ENCODE peak calls at places on chromosomes 12 and 14, in five cellular contexts. U is dorsolateral prefrontal cortex, D is fibroblast of the aortic adventitia, N is GM12865, G is AG09319. I is an unnamed sample.
A peak's percentile ranks its signal among the peaks of the same experiment; 100 is the strongest.

GRCh38 chr12:99154264-99154982 is 493.1 kb upstream of the GARIN6 start:
- DNase-seq in U (peak; percentile 65), D (no peak), N (no peak), G (no peak), I (no peak)

GRCh38 chr12:6375269-6376078 is at the start of gene SCNN1A:
- DNase-seq in U (no peak), D (no peak), N (no peak), G (no peak), I (no peak)

GRCh38 chr12:131074221-131075083 is 120.7 kb downstream of the ADGRD1 start:
- DNase-seq in U (peak; percentile 20), D (peak; percentile 27), N (peak; percentile 40), G (no peak), I (peak; percentile 84)

GRCh38 chr14:22977684-22978486 is 4.5 kb downstream of the AJUBA start:
- DNase-seq in U (no peak), D (peak; percentile 84), N (no peak), G (no peak), I (peak; percentile 44)

GRCh38 chr12:62536546-62536945 is 69.9 kb downstream of the MON2 start:
- DNase-seq in U (no peak), D (no peak), N (no peak), G (no peak), I (no peak)

GRCh38 chr12:131747771-131748170 is 36.9 kb downstream of the SFSWAP start:
- DNase-seq in U (no peak), D (no peak), N (no peak), G (no peak), I (no peak)

GRCh38 chr12:131194166-131194565 is 240.5 kb downstream of the ADGRD1 start:
- DNase-seq in U (no peak), D (no peak), N (peak; percentile 24), G (no peak), I (no peak)

GRCh38 chr12:75685826-75686225 is 174.4 kb upstream of the KRR1 start:
- DNase-seq in U (no peak), D (peak; percentile 16), N (no peak), G (no peak), I (no peak)

GRCh38 chr14:102779574-102780315 is 2.5 kb downstream of the TRAF3 start:
- DNase-seq in U (no peak), D (peak; percentile 37), N (no peak), G (no peak), I (no peak)

GRCh38 chr12:32455607-32456063 is 56.3 kb downstream of the FGD4 start:
- DNase-seq in U (no peak), D (peak; percentile 89), N (peak; percentile 65), G (peak; percentile 52), I (no peak)

GRCh38 chr14:88955470-88955869 is 131.0 kb downstream of the TTC8 start:
- DNase-seq in U (no peak), D (no peak), N (no peak), G (no peak), I (no peak)

GRCh38 chr14:99727096-99727870 is 43.2 kb downstream of the CYP46A1 start:
- DNase-seq in U (peak; percentile 30), D (no peak), N (no peak), G (no peak), I (no peak)

GRCh38 chr12:22275847-22276246 is 58.7 kb downstream of the ST8SIA1 start:
- DNase-seq in U (no peak), D (peak; percentile 100), N (no peak), G (peak; percentile 100), I (peak; percentile 75)

GRCh38 chr14:52693004-52693403 is 2.4 kb downstream of the ERO1A start:
- DNase-seq in U (no peak), D (no peak), N (no peak), G (no peak), I (no peak)

GRCh38 chr12:56930241-56930640 is 4.0 kb downstream of the SDR9C7 start:
- DNase-seq in U (no peak), D (no peak), N (no peak), G (no peak), I (no peak)

GRCh38 chr12:116636636-116637519 is 77.7 kb downstream of the MAP1LC3B2 start:
- DNase-seq in U (no peak), D (no peak), N (no peak), G (no peak), I (no peak)

GRCh38 chr12:20631711-20632110 is 63.4 kb upstream of the SLCO1C1 start:
- DNase-seq in U (no peak), D (peak; percentile 88), N (no peak), G (peak; percentile 95), I (no peak)

GRCh38 chr12:8742501-8742900 is 44.7 kb downstream of the RIMKLB start:
- DNase-seq in U (no peak), D (peak; percentile 71), N (no peak), G (peak; percentile 24), I (no peak)

GRCh38 chr12:121165316-121165715 is 32.6 kb downstream of the P2RX7 start:
- DNase-seq in U (no peak), D (peak; percentile 73), N (no peak), G (no peak), I (no peak)

DNA sequence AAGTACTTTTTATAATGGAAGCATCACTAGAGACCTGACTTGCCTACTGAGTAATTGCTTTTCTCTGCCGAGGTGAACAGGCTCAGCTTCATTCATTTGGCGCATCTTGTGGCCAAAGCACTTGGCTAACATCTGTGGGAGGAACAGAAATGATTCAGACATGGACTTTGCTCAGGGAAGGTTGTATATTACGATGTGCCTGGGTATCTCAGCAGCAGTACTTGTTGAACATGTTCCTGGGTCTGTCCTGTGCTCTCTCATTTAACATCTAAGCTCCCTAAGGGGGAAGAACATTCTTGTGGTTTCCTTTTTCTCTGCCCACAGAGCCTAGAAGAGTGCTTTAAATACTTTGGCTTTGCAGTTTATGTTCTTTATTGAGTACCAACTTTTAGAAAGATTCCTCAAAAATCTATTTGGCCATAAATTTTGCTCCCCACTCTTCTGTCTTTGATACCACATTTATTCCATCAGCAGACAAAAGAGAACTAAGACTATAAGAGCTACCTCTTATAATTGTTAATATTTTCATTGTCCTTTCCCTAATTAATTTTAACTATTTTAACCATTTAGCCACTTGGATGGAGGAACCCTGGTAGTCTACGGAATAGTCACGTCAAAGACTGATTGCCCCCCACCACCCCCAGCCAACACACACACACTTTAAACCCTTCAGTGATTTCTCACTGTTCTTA is 101.2 kb upstream of the EGLN3 start:
- DNase-seq in U (no peak), D (peak; percentile 60), N (peak; percentile 56), G (no peak), I (no peak)
- TF ChIP-seq CTCF in U (no peak), D (no peak), N (no peak), G (no peak), I (no peak)

DNA sequence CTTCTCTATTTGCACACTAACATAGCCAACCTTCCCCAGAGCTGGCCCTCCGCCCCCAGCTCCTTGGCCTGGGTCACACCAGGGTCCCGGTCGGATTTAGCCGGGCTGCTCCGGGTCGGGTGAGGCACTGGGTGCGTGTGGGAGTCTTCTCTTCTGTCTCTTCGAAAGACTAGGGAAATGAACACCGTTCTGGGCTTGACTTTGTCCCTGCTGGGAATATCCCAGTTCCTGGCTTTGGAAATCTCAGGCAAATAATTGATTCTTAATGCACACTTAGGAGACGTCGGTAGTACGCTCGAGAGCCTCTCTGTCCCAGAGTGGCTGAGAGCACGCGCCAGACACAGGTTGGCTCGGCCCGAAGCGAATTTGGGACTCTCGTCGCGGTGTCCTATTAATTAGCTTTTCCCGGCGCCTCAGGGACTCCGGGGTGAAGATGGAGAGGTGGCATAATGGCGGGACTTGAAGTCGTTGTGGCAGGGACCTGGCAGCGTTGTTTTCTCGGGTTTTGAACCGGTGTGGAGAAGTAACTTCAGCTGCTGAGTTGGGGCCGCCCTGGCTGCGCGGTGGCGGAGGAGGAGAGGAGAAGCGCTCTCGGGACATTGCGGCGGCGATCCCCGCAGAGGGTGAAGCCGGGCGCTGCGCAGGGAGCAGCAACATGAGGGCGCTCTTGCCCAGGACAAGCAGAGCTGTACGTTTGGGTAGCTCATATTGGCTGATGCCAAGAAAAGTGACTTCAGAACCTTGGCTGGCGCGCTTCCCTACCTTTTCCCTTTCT is 7.5 kb downstream of the FOXG1 start:
- DNase-seq in U (peak; percentile 76), D (peak; percentile 64), N (peak; percentile 55), G (no peak), I (no peak)
- TF ChIP-seq CTCF in U (peak; percentile 47), D (peak; percentile 64), N (peak; percentile 50), G (peak; percentile 31), I (no peak)

DNA sequence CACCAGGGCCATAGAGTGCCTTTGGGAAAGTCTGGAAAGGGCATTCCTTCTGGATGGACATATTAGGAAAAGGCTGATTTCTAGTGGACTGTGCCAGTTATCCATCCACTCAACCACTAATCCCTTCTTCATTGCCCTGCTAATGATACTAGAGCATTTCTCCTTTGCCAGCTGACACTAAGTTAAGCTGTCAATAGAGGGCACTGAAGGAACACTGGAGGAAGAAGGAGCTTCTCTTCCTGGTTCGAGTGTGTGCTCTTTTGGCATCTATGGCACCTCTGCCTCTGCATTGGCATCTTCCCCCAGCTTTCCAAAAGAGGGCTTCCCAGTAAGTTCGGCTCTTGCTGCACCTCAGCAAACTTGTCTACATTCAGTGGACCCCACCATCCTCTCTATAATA is 165.4 kb downstream of the DERA start:
- DNase-seq in U (no peak), D (peak; percentile 24), N (peak; percentile 35), G (no peak), I (no peak)
- TF ChIP-seq CTCF in U (no peak), D (peak; percentile 32), N (peak; percentile 42), G (peak; percentile 14), I (peak; percentile 36)

DNA sequence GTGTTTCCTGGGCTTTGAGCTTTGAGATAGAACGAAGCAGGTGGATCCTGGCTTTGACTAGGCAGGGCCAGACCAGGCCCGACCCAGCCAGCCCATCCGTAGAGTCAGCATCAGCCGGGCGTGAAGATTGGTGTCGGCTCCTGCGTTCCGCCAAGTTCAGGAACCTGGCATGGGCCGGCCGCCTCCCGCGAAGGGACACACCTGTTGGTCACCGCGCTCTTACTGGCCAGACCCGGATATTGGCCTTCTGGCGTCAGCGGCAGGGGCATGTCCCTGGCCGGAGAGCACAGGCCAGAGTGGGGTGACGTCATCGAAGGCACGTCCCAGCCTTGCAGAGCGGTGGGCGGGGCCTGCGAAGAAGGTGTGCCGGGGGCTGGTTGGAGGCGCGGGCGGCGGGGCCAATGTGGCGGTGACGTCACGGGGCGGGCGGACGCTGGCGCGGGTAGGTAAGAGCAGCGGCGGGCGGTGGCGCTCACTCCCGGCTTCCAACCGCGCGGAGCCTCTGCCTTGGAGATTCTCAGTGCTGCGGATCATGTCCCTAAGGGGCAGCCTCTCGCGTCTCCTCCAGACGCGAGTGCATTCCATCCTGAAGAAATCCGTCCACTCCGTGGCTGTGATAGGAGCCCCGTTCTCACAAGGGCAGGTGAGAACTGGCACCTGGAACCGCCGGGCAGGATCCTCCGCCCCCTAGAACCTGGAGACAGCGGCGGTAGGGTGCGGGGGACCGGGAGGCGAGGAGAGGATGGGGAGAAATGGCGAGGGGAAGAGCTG is at the start of gene ARG2:
- DNase-seq in U (peak; percentile 95), D (peak; percentile 82), N (peak; percentile 96), G (peak; percentile 71), I (peak; percentile 97)
- TF ChIP-seq CTCF in U (no peak), D (no peak), N (no peak), G (no peak), I (no peak)

GRCh38 chr12:2640281-2640680 is 154.5 kb upstream of the FKBP4 start:
- DNase-seq in U (no peak), D (peak; percentile 78), N (no peak), G (peak; percentile 38), I (no peak)

GRCh38 chr12:2640709-2641108 is 154.1 kb upstream of the FKBP4 start:
- DNase-seq in U (peak; percentile 86), D (peak; percentile 95), N (no peak), G (peak; percentile 84), I (peak; percentile 41)

GRCh38 chr12:2642176-2642892 is 152.4 kb upstream of the FKBP4 start:
- DNase-seq in U (no peak), D (no peak), N (no peak), G (no peak), I (no peak)

GRCh38 chr12:2641761-2642160 is 153.0 kb upstream of the FKBP4 start:
- DNase-seq in U (no peak), D (no peak), N (no peak), G (no peak), I (no peak)

GRCh38 chr12:2641209-2641608 is 153.6 kb upstream of the FKBP4 start:
- DNase-seq in U (no peak), D (peak; percentile 31), N (peak; percentile 14), G (no peak), I (no peak)
- TF ChIP-seq CTCF in U (no peak), D (peak; percentile 38), N (peak; percentile 6), G (peak; percentile 28), I (peak; percentile 21)